ENCODE peak calls at places on chromosomes 6 and 20, in seven cellular contexts. W is D341Med; J is stimulated activated CD4-positive, alpha-beta T cell treated with anti-CD3 and anti-CD28 coated beads, Interleukin-12 subunit alpha, Interleukin-12 subunit beta, amount 100 ng/mL, for 4 hours; N is COR-L47; M is iris pigment epithelial cell; C is HEK293T; F is posterior vena cava. Z is an unnamed sample.

GRCh38 chr6:11885159-11885558 is 106.6 kb upstream of the ADTRP start:
- DNase-seq in W (no peak), J (no peak), N (no peak), M (no peak), C (no peak), F (no peak), Z (no peak)

GRCh38 chr20:43731469-43731868 is 4.7 kb upstream of the GTSF1L start:
- DNase-seq in W (no peak), J (no peak), N (no peak), M (peak), C (no peak), F (peak), Z (no peak)

GRCh38 chr6:131107166-131107565 is 28.1 kb upstream of the AKAP7 start:
- DNase-seq in W (no peak), J (no peak), N (no peak), M (peak), C (no peak), F (no peak), Z (no peak)

GRCh38 chr6:1849686-1850580 is 240.2 kb downstream of the FOXC1 start:
- DNase-seq in W (no peak), J (no peak), N (no peak), M (no peak), C (no peak), F (no peak), Z (no peak)

GRCh38 chr6:87308970-87309369 is 13.4 kb upstream of the SMIM8 start:
- DNase-seq in W (no peak), J (no peak), N (no peak), M (no peak), C (no peak), F (no peak), Z (no peak)

GRCh38 chr20:38201356-38201755 is 36.3 kb upstream of the TGM2 start:
- DNase-seq in W (no peak), J (no peak), N (no peak), M (peak), C (no peak), F (peak), Z (no peak)

GRCh38 chr20:15012551-15012950 is 675.1 kb upstream of the FLRT3 start:
- DNase-seq in W (no peak), J (no peak), N (peak), M (no peak), C (no peak), F (no peak), Z (no peak)

GRCh38 chr6:100186552-100186951 is 192.5 kb upstream of the MCHR2 start:
- DNase-seq in W (no peak), J (no peak), N (no peak), M (peak), C (no peak), F (no peak), Z (no peak)

GRCh38 chr20:11473971-11474370 is 443.7 kb upstream of the BTBD3 start:
- DNase-seq in W (no peak), J (no peak), N (no peak), M (no peak), C (no peak), F (no peak), Z (no peak)

GRCh38 chr6:52815167-52816092 is 11.8 kb upstream of the GSTA1 start:
- DNase-seq in W (peak), J (peak), N (peak), M (peak), C (peak), F (no peak), Z (peak)

GRCh38 chr20:36876473-36876833 is 515 bp downstream of the TLDC2 start:
- DNase-seq in W (no peak), J (no peak), N (no peak), M (no peak), C (no peak), F (no peak), Z (no peak)

GRCh38 chr6:101588343-101588742 is 194.8 kb downstream of the GRIK2 start:
- DNase-seq in W (no peak), J (no peak), N (no peak), M (no peak), C (no peak), F (no peak), Z (no peak)

GRCh38 chr6:81981812-81982211 is 229.3 kb upstream of the TENT5A start:
- DNase-seq in W (no peak), J (no peak), N (no peak), M (peak), C (no peak), F (no peak), Z (no peak)

GRCh38 chr20:51404297-51405060 is 138.0 kb downstream of the NFATC2 start:
- DNase-seq in W (no peak), J (peak), N (no peak), M (peak), C (no peak), F (peak), Z (no peak)

GRCh38 chr20:52783769-52784168 is 188.4 kb upstream of the TSHZ2 start:
- DNase-seq in W (no peak), J (peak), N (no peak), M (no peak), C (peak), F (no peak), Z (no peak)

GRCh38 chr6:63094947-63095346 is 116.3 kb upstream of the FKBP1C start:
- DNase-seq in W (no peak), J (no peak), N (no peak), M (no peak), C (no peak), F (no peak), Z (no peak)

GRCh38 chr6:13194852-13195251 is 133.5 kb downstream of the TBC1D7 start:
- DNase-seq in W (peak), J (no peak), N (peak), M (peak), C (peak), F (peak), Z (peak)

GRCh38 chr6:135673671-135674309 is 176.2 kb upstream of the AHI1 start:
- DNase-seq in W (no peak), J (no peak), N (no peak), M (peak), C (no peak), F (no peak), Z (no peak)

GRCh38 chr20:24738981-24739633 is 210.0 kb upstream of the CST7 start:
- DNase-seq in W (no peak), J (no peak), N (no peak), M (no peak), C (no peak), F (no peak), Z (no peak)

GRCh38 chr6:167907837-167908681 is 81.3 kb downstream of the AFDN start:
- DNase-seq in W (peak), J (no peak), N (no peak), M (peak), C (peak), F (no peak), Z (peak)

GRCh38 chr6:113449051-113449450 is 408.1 kb upstream of the MARCKS start:
- DNase-seq in W (no peak), J (no peak), N (no peak), M (peak), C (no peak), F (no peak), Z (no peak)

GRCh38 chr6:6565069-6565468 is 23.5 kb upstream of the LY86 start:
- DNase-seq in W (no peak), J (no peak), N (peak), M (no peak), C (no peak), F (no peak), Z (no peak)

GRCh38 chr20:2332711-2333110 is 36.9 kb downstream of the TGM3 start:
- DNase-seq in W (no peak), J (no peak), N (no peak), M (no peak), C (no peak), F (no peak), Z (no peak)

GRCh38 chr6:159089909-159090308 is 45.1 kb upstream of the TAGAP start:
- DNase-seq in W (no peak), J (no peak), N (no peak), M (no peak), C (no peak), F (no peak), Z (no peak)

GRCh38 chr20:31987744-31988143 is 19.8 kb downstream of the XKR7 start:
- DNase-seq in W (no peak), J (no peak), N (no peak), M (peak), C (no peak), F (no peak), Z (no peak)

GRCh38 chr6:144307880-144308279 is 22.7 kb downstream of the UTRN start:
- DNase-seq in W (no peak), J (no peak), N (no peak), M (no peak), C (no peak), F (no peak), Z (no peak)

GRCh38 chr20:37396520-37397075 is 50.7 kb downstream of the SRC start:
- DNase-seq in W (no peak), J (no peak), N (no peak), M (no peak), C (no peak), F (no peak), Z (no peak)

Z was measured in testis.